ENCODE peak calls at places on chromosomes 1 and 21, in ten cellular contexts. B, Q, U, F, R, K, W, Z, Y and C are unnamed samples.

GRCh38 chr1:10704383-10704882 is 92.0 kb downstream of the CASZ1 start:
- DNase-seq in B (no peak), Q (peak), U (no peak), F (no peak), R (no peak), K (no peak), W (no peak), Z (no peak), Y (peak), C (no peak)

GRCh38 chr1:206014591-206014990 is 9.1 kb downstream of the CTSE start:
- DNase-seq in B (no peak), Q (no peak), U (no peak), F (no peak), R (no peak), K (no peak), W (no peak), Z (no peak), Y (no peak), C (no peak)

GRCh38 chr1:103525114-103525606 is 339 bp upstream of the RNPC3 start:
- DNase-seq in B (no peak), Q (no peak), U (no peak), F (no peak), R (peak), K (no peak), W (peak), Z (peak), Y (no peak), C (peak)

GRCh38 chr1:236235116-236235515 is 46.6 kb downstream of the ERO1B start:
- DNase-seq in B (no peak), Q (no peak), U (no peak), F (no peak), R (no peak), K (no peak), W (no peak), Z (no peak), Y (no peak), C (no peak)

GRCh38 chr1:153649137-153649866 is 9.2 kb upstream of the SNAPIN start:
- DNase-seq in B (no peak), Q (peak), U (no peak), F (peak), R (peak), K (no peak), W (no peak), Z (no peak), Y (no peak), C (no peak)

GRCh38 chr1:68319907-68320306 is 87.6 kb upstream of the WLS start:
- DNase-seq in B (no peak), Q (no peak), U (no peak), F (no peak), R (no peak), K (no peak), W (no peak), Z (no peak), Y (no peak), C (no peak)

GRCh38 chr1:44707959-44708831 is 22.8 kb downstream of the RNU5D-1 start:
- DNase-seq in B (no peak), Q (no peak), U (no peak), F (peak), R (no peak), K (peak), W (no peak), Z (peak), Y (no peak), C (peak)

GRCh38 chr1:77585610-77586314 is 96.7 kb downstream of the ZZZ3 start:
- DNase-seq in B (no peak), Q (no peak), U (no peak), F (no peak), R (no peak), K (no peak), W (no peak), Z (no peak), Y (no peak), C (no peak)

GRCh38 chr21:33975548-33976081 is 60.0 kb upstream of the ATP5PO start:
- DNase-seq in B (no peak), Q (no peak), U (peak), F (no peak), R (no peak), K (no peak), W (peak), Z (no peak), Y (no peak), C (no peak)

GRCh38 chr1:225765982-225766674 is 11.5 kb upstream of the SRP9 start:
- DNase-seq in B (no peak), Q (peak), U (no peak), F (no peak), R (no peak), K (no peak), W (no peak), Z (no peak), Y (no peak), C (peak)

GRCh38 chr1:167249702-167250101 is 29.0 kb downstream of the POU2F1 start:
- DNase-seq in B (no peak), Q (no peak), U (no peak), F (no peak), R (no peak), K (no peak), W (no peak), Z (no peak), Y (no peak), C (no peak)

GRCh38 chr1:198531891-198532290 is 8.6 kb downstream of the ATP6V1G3 start:
- DNase-seq in B (no peak), Q (no peak), U (no peak), F (no peak), R (no peak), K (no peak), W (no peak), Z (no peak), Y (no peak), C (no peak)

GRCh38 chr1:147807405-147807804 is 47.0 kb upstream of the GJA5 start:
- DNase-seq in B (no peak), Q (no peak), U (no peak), F (no peak), R (no peak), K (no peak), W (no peak), Z (no peak), Y (no peak), C (no peak)

GRCh38 chr1:43960798-43961197 is 9.0 kb upstream of the DPH2 start:
- DNase-seq in B (no peak), Q (no peak), U (no peak), F (no peak), R (no peak), K (no peak), W (no peak), Z (no peak), Y (no peak), C (no peak)

GRCh38 chr21:41449613-41450012 is 23.6 kb downstream of the MX1 start:
- DNase-seq in B (no peak), Q (peak), U (no peak), F (no peak), R (peak), K (no peak), W (no peak), Z (no peak), Y (no peak), C (peak)

GRCh38 chr1:49060766-49061165 is 284.1 kb upstream of the BEND5 start:
- DNase-seq in B (no peak), Q (no peak), U (no peak), F (no peak), R (no peak), K (no peak), W (no peak), Z (no peak), Y (no peak), C (no peak)

GRCh38 chr1:164772635-164773034 is 213.7 kb downstream of the PBX1 start:
- DNase-seq in B (no peak), Q (peak), U (peak), F (peak), R (peak), K (peak), W (no peak), Z (peak), Y (no peak), C (no peak)

GRCh38 chr1:82318265-82318664 is 517.5 kb downstream of the ADGRL2 start:
- DNase-seq in B (no peak), Q (no peak), U (no peak), F (no peak), R (no peak), K (no peak), W (no peak), Z (no peak), Y (no peak), C (no peak)

GRCh38 chr1:4379451-4380175 is 274.8 kb upstream of the AJAP1 start:
- DNase-seq in B (no peak), Q (no peak), U (no peak), F (no peak), R (no peak), K (no peak), W (no peak), Z (no peak), Y (no peak), C (no peak)

GRCh38 chr1:22050330-22050729 is 2.2 kb upstream of the CDC42 start:
- DNase-seq in B (no peak), Q (no peak), U (no peak), F (no peak), R (no peak), K (no peak), W (no peak), Z (no peak), Y (no peak), C (no peak)

GRCh38 chr1:77438239-77438913 is 156.6 kb downstream of the AK5 start:
- DNase-seq in B (no peak), Q (no peak), U (no peak), F (no peak), R (no peak), K (no peak), W (no peak), Z (no peak), Y (no peak), C (no peak)

GRCh38 chr1:94522304-94522703 is 19.3 kb downstream of the F3 start:
- DNase-seq in B (no peak), Q (no peak), U (no peak), F (no peak), R (no peak), K (peak), W (no peak), Z (no peak), Y (no peak), C (no peak)

GRCh38 chr1:227268943-227269342 is 49.3 kb downstream of the CDC42BPA start:
- DNase-seq in B (no peak), Q (no peak), U (no peak), F (no peak), R (no peak), K (no peak), W (no peak), Z (no peak), Y (no peak), C (no peak)

GRCh38 chr1:37038703-37039093 is 4.4 kb upstream of the GRIK3 start:
- DNase-seq in B (no peak), Q (peak), U (no peak), F (peak), R (no peak), K (no peak), W (no peak), Z (no peak), Y (no peak), C (no peak)

GRCh38 chr1:161946071-161946987 is 77.3 kb downstream of the OLFML2B start:
- DNase-seq in B (no peak), Q (no peak), U (no peak), F (no peak), R (no peak), K (no peak), W (no peak), Z (no peak), Y (no peak), C (no peak)

GRCh38 chr1:206738370-206739366 is 31.9 kb upstream of the IL19 start:
- DNase-seq in B (no peak), Q (peak), U (no peak), F (no peak), R (no peak), K (peak), W (no peak), Z (no peak), Y (no peak), C (no peak)

GRCh38 chr1:22551591-22552370 is 11.5 kb upstream of the EPHA8 start:
- DNase-seq in B (no peak), Q (no peak), U (no peak), F (no peak), R (no peak), K (no peak), W (no peak), Z (no peak), Y (no peak), C (no peak)

GRCh38 chr1:30878559-30878958 is 30.0 kb downstream of the SDC3 start:
- DNase-seq in B (no peak), Q (no peak), U (no peak), F (no peak), R (no peak), K (no peak), W (no peak), Z (no peak), Y (peak), C (no peak)

GRCh38 chr1:205410581-205411298 is 11.1 kb downstream of the LEMD1 start:
- DNase-seq in B (no peak), Q (no peak), U (no peak), F (no peak), R (no peak), K (no peak), W (no peak), Z (no peak), Y (no peak), C (no peak)

GRCh38 chr21:30629173-30629572 is 5.8 kb upstream of the KRTAP20-2 start:
- DNase-seq in B (no peak), Q (no peak), U (no peak), F (no peak), R (no peak), K (no peak), W (no peak), Z (no peak), Y (no peak), C (no peak)

GRCh38 chr1:182059936-182060335 is 1.6 kb downstream of the ZNF648 start:
- DNase-seq in B (no peak), Q (no peak), U (no peak), F (no peak), R (no peak), K (no peak), W (no peak), Z (no peak), Y (no peak), C (no peak)

GRCh38 chr21:42809171-42809570 is 70.2 kb downstream of the WDR4 start:
- DNase-seq in B (no peak), Q (no peak), U (no peak), F (no peak), R (no peak), K (no peak), W (no peak), Z (no peak), Y (no peak), C (no peak)
- H3K4me3 ChIP-seq in B (no peak), Q (no peak), U (no peak), F (no peak), R (no peak), K (no peak), W (no peak), Z (no peak), Y (no peak), C (no peak)

GRCh38 chr1:238409947-238410346 is 519.2 kb upstream of the ZP4 start:
- DNase-seq in B (no peak), Q (no peak), U (no peak), F (no peak), R (no peak), K (no peak), W (no peak), Z (no peak), Y (no peak), C (no peak)
- H3K27ac ChIP-seq in B (no peak), Q (no peak), U (no peak), F (no peak), R (no peak), K (no peak), W (no peak), Z (no peak), Y (no peak), C (no peak)

GRCh38 chr1:27600500-27601175 is 3.3 kb downstream of the AHDC1 start:
- DNase-seq in B (no peak), Q (no peak), U (no peak), F (no peak), R (no peak), K (no peak), W (no peak), Z (no peak), Y (no peak), C (no peak)

GRCh38 chr1:27597511-27598216 is 6.3 kb downstream of the AHDC1 start:
- DNase-seq in B (no peak), Q (no peak), U (no peak), F (no peak), R (no peak), K (no peak), W (no peak), Z (no peak), Y (no peak), C (no peak)

GRCh38 chr1:27598288-27598687 is 5.7 kb downstream of the AHDC1 start:
- DNase-seq in B (no peak), Q (no peak), U (no peak), F (no peak), R (no peak), K (no peak), W (no peak), Z (peak), Y (peak), C (no peak)

GRCh38 chr1:27599605-27600499 is 4.1 kb downstream of the AHDC1 start:
- DNase-seq in B (no peak), Q (no peak), U (no peak), F (no peak), R (no peak), K (no peak), W (no peak), Z (peak), Y (no peak), C (no peak)

GRCh38 chr1:27598902-27599528 is 4.9 kb downstream of the AHDC1 start:
- DNase-seq in B (no peak), Q (no peak), U (peak), F (peak), R (no peak), K (no peak), W (no peak), Z (peak), Y (peak), C (no peak)
- H3K4me3 ChIP-seq in B (no peak), Q (no peak), U (no peak), F (no peak), R (no peak), K (no peak), W (no peak), Z (no peak), Y (no peak), C (no peak)

GRCh38 chr1:98389809-98390208 is 271.7 kb upstream of the SNX7 start:
- DNase-seq in B (no peak), Q (no peak), U (no peak), F (no peak), R (no peak), K (no peak), W (no peak), Z (no peak), Y (no peak), C (no peak)
- H3K27ac ChIP-seq in B (no peak), Q (no peak), U (no peak), F (no peak), R (no peak), K (no peak), W (no peak), Z (no peak), Y (no peak), C (no peak)

DNA sequence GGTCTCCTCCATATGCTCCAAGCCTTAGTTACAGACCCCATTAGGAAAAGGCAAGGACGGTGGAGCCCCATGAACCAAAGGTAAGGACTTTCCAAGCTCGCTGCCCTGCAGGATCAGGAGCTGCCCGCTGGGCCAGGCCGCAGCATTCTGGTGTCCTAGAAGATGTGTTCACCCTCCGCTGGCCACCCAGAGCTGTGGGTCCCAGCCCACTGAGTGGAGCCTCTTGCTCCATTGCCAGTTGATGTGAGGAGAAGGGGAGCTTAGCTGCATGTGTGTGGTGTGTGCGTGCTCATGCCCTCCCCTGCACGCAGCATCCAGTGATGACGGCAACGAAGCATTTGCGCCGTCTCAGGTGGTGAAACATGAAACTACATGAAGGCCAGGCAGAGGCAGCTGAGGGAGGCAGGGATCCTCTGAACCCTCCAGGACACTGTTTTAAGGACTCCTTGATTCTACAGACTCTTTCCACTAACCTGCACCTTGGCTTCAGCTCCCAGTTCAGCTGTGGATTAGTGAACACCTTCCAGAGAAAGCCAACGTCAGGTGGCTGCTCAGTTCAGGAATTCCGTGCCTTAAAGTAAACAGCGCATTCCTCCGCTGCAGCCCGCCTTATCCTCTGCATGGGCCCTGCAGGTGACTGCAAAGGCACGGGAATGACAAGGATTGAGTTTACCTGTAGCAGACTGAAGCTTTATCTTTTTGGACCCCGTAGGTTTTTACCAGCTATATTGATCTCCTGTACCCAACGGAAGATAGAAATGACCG is 48.7 kb downstream of the SMYD2 start:
- DNase-seq in B (no peak), Q (peak), U (no peak), F (no peak), R (no peak), K (no peak), W (no peak), Z (no peak), Y (no peak), C (no peak)
- H3K4me3 ChIP-seq in B (no peak), Q (no peak), U (no peak), F (no peak), R (no peak), K (no peak), W (no peak), Z (no peak), Y (no peak), C (no peak)

DNA sequence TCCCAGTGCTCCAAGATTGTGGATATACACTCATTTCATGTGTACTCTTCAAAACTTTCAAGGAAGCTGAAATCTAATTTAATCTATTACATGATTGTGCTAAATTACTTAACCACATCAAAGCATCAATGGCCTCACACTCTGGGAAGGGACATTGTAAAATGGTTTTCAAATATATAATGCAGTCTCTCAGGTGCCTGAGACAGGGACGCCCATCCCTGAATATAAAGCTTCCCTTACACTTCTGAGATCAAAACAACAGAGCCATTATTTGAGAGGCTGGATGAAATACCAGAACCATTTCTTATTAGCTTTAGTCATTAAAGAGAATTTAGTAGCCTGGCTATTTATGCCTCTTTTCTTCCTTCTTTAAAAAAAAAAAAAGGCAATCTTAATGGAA is 259.2 kb upstream of the NFIA start:
- DNase-seq in B (no peak), Q (no peak), U (no peak), F (no peak), R (no peak), K (no peak), W (no peak), Z (no peak), Y (no peak), C (no peak)
- H3K27ac ChIP-seq in B (no peak), Q (no peak), U (no peak), F (no peak), R (no peak), K (no peak), W (no peak), Z (no peak), Y (no peak), C (no peak)

DNA sequence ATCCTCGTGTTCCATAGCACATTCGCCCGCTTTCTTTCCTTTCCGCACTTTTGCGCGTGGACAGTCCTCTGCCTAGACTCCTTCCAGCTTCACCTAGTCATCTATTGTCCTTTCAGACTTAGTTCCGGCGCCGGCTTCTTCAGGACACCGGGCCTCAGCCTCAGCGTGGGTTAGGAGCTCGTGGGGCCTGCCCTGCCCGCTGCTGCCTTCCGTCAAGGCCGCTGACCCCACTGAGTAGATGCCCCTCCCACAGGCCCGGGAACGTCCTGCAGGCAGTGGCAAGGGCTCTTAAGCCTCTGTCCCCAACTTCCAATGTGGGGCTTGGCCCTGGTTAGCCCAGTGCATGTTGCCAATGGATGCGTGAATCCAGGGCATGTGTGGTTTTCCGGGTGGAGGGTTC is 11.4 kb downstream of the DMRTB1 start:
- DNase-seq in B (no peak), Q (no peak), U (no peak), F (no peak), R (no peak), K (no peak), W (no peak), Z (no peak), Y (peak), C (no peak)
- H3K4me3 ChIP-seq in B (no peak), Q (no peak), U (no peak), F (no peak), R (no peak), K (no peak), W (no peak), Z (no peak), Y (no peak), C (no peak)

GRCh38 chr1:244049142-244049968 is 1.7 kb upstream of the ZBTB18 start:
- DNase-seq in B (peak), Q (no peak), U (peak), F (peak), R (peak), K (no peak), W (peak), Z (peak), Y (peak), C (peak)

GRCh38 chr1:244052011-244052727 is 1.1 kb downstream of the ZBTB18 start:
- DNase-seq in B (no peak), Q (no peak), U (no peak), F (no peak), R (no peak), K (no peak), W (no peak), Z (no peak), Y (no peak), C (no peak)

GRCh38 chr1:244048566-244049141 is 2.4 kb upstream of the ZBTB18 start:
- DNase-seq in B (no peak), Q (no peak), U (no peak), F (no peak), R (no peak), K (no peak), W (no peak), Z (no peak), Y (no peak), C (peak)

GRCh38 chr1:244050835-244051444 is at the start of gene ZBTB18:
- DNase-seq in B (no peak), Q (no peak), U (no peak), F (peak), R (no peak), K (no peak), W (no peak), Z (no peak), Y (no peak), C (no peak)

GRCh38 chr1:244049969-244050834 is 881 bp upstream of the ZBTB18 start:
- DNase-seq in B (no peak), Q (no peak), U (peak), F (peak), R (peak), K (no peak), W (no peak), Z (no peak), Y (no peak), C (peak)
- H3K27ac ChIP-seq in B (peak), Q (peak), U (peak), F (peak), R (peak), K (no peak), W (peak), Z (peak), Y (peak), C (peak)